ENCODE peak calls at places on chromosomes 2 and 18, in five cellular contexts. K, B, S, Y and M are unnamed samples.

GRCh38 chr2:204437815-204438766 is 107.2 kb upstream of the PARD3B start:
- DNase-seq in S (no peak), Y (no peak), K (no peak), B (no peak), M (no peak)

GRCh38 chr2:46849080-46849715 is 66.4 kb downstream of the MCFD2 start:
- DNase-seq in K (peak), Y (peak), S (no peak), B (no peak), M (no peak)

GRCh38 chr18:46528037-46528436 is 129.0 kb downstream of the LOXHD1 start:
- DNase-seq in S (no peak), K (no peak), Y (no peak), B (no peak), M (no peak)

GRCh38 chr18:11859903-11860407 is 8.7 kb downstream of the CHMP1B start:
- DNase-seq in S (no peak), Y (peak), B (peak), K (peak), M (peak)

GRCh38 chr2:51085679-51086078 is 53.7 kb upstream of the NRXN1 start:
- DNase-seq in S (peak), B (no peak), K (no peak), Y (no peak), M (no peak)

GRCh38 chr2:70936979-70937811 is 1.5 kb downstream of the ATP6V1B1 start:
- DNase-seq in S (no peak), K (no peak), B (no peak), Y (no peak), M (no peak)

GRCh38 chr2:137179542-137179941 is 414.2 kb downstream of the THSD7B start:
- DNase-seq in B (no peak), S (no peak), Y (no peak), K (no peak), M (no peak)

GRCh38 chr18:60060026-60060425 is 160.2 kb downstream of the PMAIP1 start:
- DNase-seq in S (no peak), Y (no peak), K (no peak), B (no peak), M (no peak)

GRCh38 chr2:172438741-172439508 is 11.5 kb downstream of the ITGA6 start:
- DNase-seq in S (no peak), K (peak), Y (peak), B (peak), M (peak)

GRCh38 chr18:79927597-79928562 is 23.6 kb downstream of the SLC66A2 start:
- DNase-seq in B (no peak), K (no peak), S (no peak), Y (no peak), M (no peak)